ENCODE peak calls at places on chromosomes 16 and 17, in eight cellular contexts. S is endothelial cell of umbilical vein, D is NCI-H748 treated with DMSO at 0.1 percent for 48 hours, F is PC-9, G is uterus, J is AG04450, Q is hepatic stellate cell, K is mesendoderm. M is an unnamed sample.

GRCh38 chr16:78142784-78143183 is 43.3 kb downstream of the WWOX start:
- DNase-seq in G (no peak), D (no peak), K (no peak), F (no peak), Q (no peak), J (no peak), S (peak), M (no peak)

GRCh38 chr17:2030779-2031163 is 818 bp downstream of the DPH1 start:
- DNase-seq in F (no peak), G (peak), D (no peak), J (peak), K (no peak), S (no peak), Q (no peak), M (no peak)

GRCh38 chr17:81550830-81551457 is 1.2 kb downstream of the FAAP100 start:
- DNase-seq in F (no peak), K (no peak), J (no peak), S (no peak), D (no peak), Q (no peak), G (no peak), M (no peak)

GRCh38 chr17:82160081-82160480 is 52.6 kb downstream of the CCDC57 start:
- DNase-seq in G (no peak), Q (no peak), J (no peak), D (no peak), K (no peak), S (peak), F (no peak), M (no peak)

GRCh38 chr16:56869513-56870270 is 4.7 kb downstream of the SLC12A3 start:
- DNase-seq in D (no peak), G (no peak), F (peak), Q (no peak), K (peak), S (no peak), J (no peak), M (no peak)

GRCh38 chr17:28133562-28133970 is 91.1 kb downstream of the NLK start:
- DNase-seq in J (no peak), F (no peak), S (peak), G (no peak), D (no peak), K (no peak), Q (peak), M (no peak)

GRCh38 chr17:40953876-40954275 is 12.9 kb downstream of the KRT39 start:
- DNase-seq in F (no peak), K (no peak), G (no peak), S (no peak), J (peak), Q (no peak), D (no peak), M (no peak)

GRCh38 chr17:39027037-39027436 is 59.8 kb upstream of the FBXO47 start:
- DNase-seq in G (peak), K (no peak), Q (peak), J (no peak), D (peak), F (peak), S (no peak), M (no peak)

GRCh38 chr16:58511933-58512815 is 3.1 kb upstream of the SETD6 start:
- DNase-seq in J (peak), K (peak), S (peak), D (peak), G (peak), Q (peak), F (peak), M (peak)

GRCh38 chr17:48907713-48908046 is 527 bp upstream of the UBE2Z start:
- DNase-seq in S (no peak), Q (peak), F (no peak), J (no peak), K (peak), D (no peak), G (no peak), M (no peak)

GRCh38 chr17:57260325-57261083 is 4.2 kb downstream of the MSI2 start:
- DNase-seq in K (no peak), D (no peak), S (no peak), Q (no peak), F (no peak), G (no peak), J (no peak), M (no peak)

GRCh38 chr17:79427621-79428539 is 183.0 kb downstream of the RBFOX3 start:
- DNase-seq in G (no peak), S (no peak), F (no peak), J (no peak), D (no peak), Q (no peak), K (no peak), M (no peak)